ENCODE peak calls at places on chromosomes 5 and 9, in seven cellular contexts. V, A, T, Y, J, W and E are unnamed samples.
A peak's percentile ranks its signal among the peaks of the same experiment; 100 is the strongest.

GRCh38 chr9:70679845-70680244 is 265.4 kb upstream of the KLF9 start:
- DNase-seq in T (no peak), Y (no peak), J (no peak), W (no peak), A (no peak), V (no peak), E (no peak)

GRCh38 chr5:76252437-76252836 is 150.6 kb upstream of the IQGAP2 start:
- DNase-seq in T (no peak), V (no peak), J (no peak), Y (no peak), W (no peak), A (no peak), E (no peak)

GRCh38 chr5:84384604-84385575 is at the start of gene EDIL3:
- DNase-seq in A (no peak), V (peak; percentile 63), Y (peak; percentile 62), W (peak; percentile 82), J (no peak), T (no peak), E (no peak)

GRCh38 chr5:65796917-65797316 is 74.9 kb downstream of the NLN start:
- DNase-seq in J (no peak), Y (no peak), V (no peak), T (no peak), W (no peak), A (no peak), E (no peak)

GRCh38 chr9:89365532-89365912 is 47.2 kb downstream of the SECISBP2 start:
- DNase-seq in W (no peak), J (no peak), T (no peak), V (no peak), Y (no peak), A (no peak), E (no peak)

GRCh38 chr5:160925281-160925680 is 73.3 kb upstream of the ATP10B start:
- DNase-seq in A (no peak), T (no peak), W (no peak), J (no peak), V (no peak), Y (no peak), E (no peak)

GRCh38 chr9:83433841-83434240 is 104.4 kb downstream of the FRMD3 start:
- DNase-seq in Y (no peak), J (no peak), W (no peak), A (no peak), V (no peak), T (no peak), E (no peak)

GRCh38 chr9:14692536-14692917 is 705 bp downstream of the ZDHHC21 start:
- DNase-seq in Y (no peak), T (no peak), J (no peak), W (no peak), A (no peak), V (peak; percentile 49), E (no peak)

GRCh38 chr5:52767217-52767743 is 20.4 kb upstream of the ITGA1 start:
- DNase-seq in T (no peak), V (no peak), A (no peak), W (no peak), Y (no peak), J (no peak), E (no peak)

GRCh38 chr5:74386571-74387334 is 253.8 kb downstream of the ENC1 start:
- DNase-seq in Y (no peak), W (no peak), J (no peak), A (no peak), T (no peak), V (no peak), E (no peak)

GRCh38 chr9:124108216-124108615 is 96.6 kb downstream of the LHX2 start:
- DNase-seq in V (no peak), A (no peak), J (no peak), Y (no peak), W (no peak), T (no peak), E (no peak)

GRCh38 chr5:149297340-149298023 is 25.8 kb downstream of the AFAP1L1 start:
- DNase-seq in V (no peak), W (no peak), T (no peak), J (no peak), Y (peak; percentile 25), A (no peak), E (no peak)

GRCh38 chr9:137374131-137374845 is 48.7 kb downstream of the EXD3 start:
- DNase-seq in J (no peak), A (no peak), W (no peak), V (no peak), Y (no peak), T (no peak), E (no peak)

GRCh38 chr5:176466245-176466871 is 18.2 kb downstream of the FAF2 start:
- DNase-seq in Y (no peak), W (no peak), V (peak; percentile 40), J (no peak), A (no peak), T (no peak), E (no peak)

GRCh38 chr5:174533127-174533453 is 191.3 kb upstream of the MSX2 start:
- DNase-seq in W (no peak), Y (no peak), J (no peak), A (no peak), V (no peak), T (no peak), E (peak; percentile 34)

GRCh38 chr9:82764270-82764669 is 298.7 kb downstream of the RASEF start:
- DNase-seq in T (no peak), Y (no peak), A (no peak), V (peak; percentile 8), J (no peak), W (no peak), E (no peak)

GRCh38 chr5:26649000-26649399 is 389.4 kb downstream of the CDH9 start:
- DNase-seq in Y (no peak), W (no peak), T (no peak), J (no peak), A (no peak), V (no peak), E (no peak)

GRCh38 chr9:76400534-76401096 is 6.4 kb upstream of the RFK start:
- DNase-seq in W (no peak), Y (no peak), A (no peak), J (no peak), T (no peak), V (no peak), E (no peak)

GRCh38 chr9:124666642-124667041 is 104.5 kb downstream of the NR6A1 start:
- DNase-seq in A (no peak), J (no peak), V (no peak), Y (no peak), W (no peak), T (no peak), E (no peak)

GRCh38 chr5:172443441-172444109 is 10.8 kb downstream of the SH3PXD2B start:
- DNase-seq in T (peak; percentile 33), Y (peak; percentile 67), V (peak; percentile 97), W (no peak), J (no peak), A (peak; percentile 63), E (no peak)

GRCh38 chr9:106864533-106865143 is 1.7 kb downstream of the ZNF462 start:
- DNase-seq in W (no peak), A (no peak), Y (peak; percentile 34), J (no peak), T (no peak), V (peak; percentile 56), E (no peak)

GRCh38 chr9:14314929-14315753 is 1.2 kb upstream of the NFIB start:
- DNase-seq in V (peak; percentile 67), T (peak; percentile 70), W (peak; percentile 74), J (no peak), Y (peak; percentile 91), A (peak; percentile 96), E (no peak)

DNA sequence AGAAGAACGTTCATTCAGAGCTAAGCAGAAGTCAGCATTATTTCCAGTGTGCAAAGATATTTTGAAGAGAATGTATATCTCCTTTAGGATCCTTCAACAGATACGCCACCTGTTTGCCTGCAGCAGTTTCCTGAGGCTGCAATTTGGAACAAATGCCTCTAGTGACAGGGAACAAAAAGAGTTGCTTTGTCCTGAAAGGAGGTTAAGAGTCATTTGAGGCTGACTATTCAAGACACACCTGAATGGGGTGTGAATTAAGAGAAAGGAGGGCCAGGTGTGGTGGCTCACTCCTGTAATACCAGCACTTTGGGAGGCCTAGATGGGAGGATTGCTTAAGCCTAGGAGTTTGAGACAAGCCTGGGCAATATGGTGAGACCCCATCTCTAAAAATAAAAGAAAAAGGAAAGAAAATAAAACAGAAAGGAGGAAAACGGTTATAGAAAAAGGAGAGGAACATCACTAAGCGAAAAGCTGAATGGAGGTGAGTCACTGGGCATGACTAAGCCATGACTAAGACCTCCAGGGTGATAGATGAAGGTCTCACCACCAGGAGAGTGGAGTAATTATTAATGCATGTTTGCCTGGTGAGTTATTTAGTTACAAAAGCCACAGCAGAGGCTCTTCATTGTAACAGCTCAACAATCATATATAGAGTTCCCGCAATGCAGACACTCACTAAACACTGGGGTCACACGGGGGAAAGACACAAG is 255.2 kb upstream of the TNC start:
- DNase-seq in T (no peak), V (no peak), J (peak; percentile 16), W (no peak), Y (no peak), A (peak; percentile 38), E (no peak)
- TF ChIP-seq POLR2AphosphoS5 in T (no peak), V (no peak), J (no peak), W (no peak), Y (peak; percentile 88), A (peak; percentile 14), E (no peak)

GRCh38 chr5:14208071-14209021 is 65.2 kb downstream of the TRIO start:
- DNase-seq in V (peak; percentile 59), Y (no peak), J (peak; percentile 86), A (no peak), T (no peak), W (no peak), E (no peak)
- TF ChIP-seq POLR2AphosphoS5 in V (no peak), Y (peak; percentile 42), J (peak; percentile 82), A (no peak), T (no peak), W (no peak), E (no peak)

GRCh38 chr5:116810937-116811336 is 236.3 kb upstream of the SEMA6A start:
- DNase-seq in Y (no peak), J (no peak), T (no peak), A (no peak), V (no peak), W (no peak), E (no peak)

GRCh38 chr5:116814656-116815055 is 240.0 kb upstream of the SEMA6A start:
- DNase-seq in W (peak; percentile 26), T (no peak), J (no peak), A (no peak), V (no peak), Y (no peak), E (no peak)

GRCh38 chr5:116815081-116815480 is 240.5 kb upstream of the SEMA6A start:
- DNase-seq in J (no peak), W (peak; percentile 43), A (no peak), V (no peak), Y (no peak), T (no peak), E (no peak)

DNA sequence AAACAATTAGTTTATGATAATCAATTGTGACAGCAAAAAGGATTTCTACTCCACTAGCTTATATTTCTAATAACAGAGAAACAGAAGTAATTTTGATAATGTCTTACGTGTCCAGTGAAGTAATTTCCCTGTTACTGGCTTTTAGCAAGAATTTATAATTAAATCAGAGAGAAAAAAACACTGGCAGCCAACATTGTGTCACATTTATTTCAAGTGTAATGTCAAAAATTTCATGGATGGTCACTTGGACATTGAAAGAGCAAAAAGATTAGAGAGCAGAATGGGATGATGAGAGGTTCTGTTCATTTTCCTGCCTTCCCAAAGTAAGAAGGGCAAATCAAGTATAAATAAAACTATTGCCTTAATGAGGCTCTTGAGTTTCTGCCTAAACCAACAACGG is 239.3 kb upstream of the SEMA6A start:
- DNase-seq in V (no peak), W (no peak), Y (no peak), A (no peak), T (no peak), J (no peak), E (no peak)
- TF ChIP-seq POLR2AphosphoS5 in V (no peak), W (no peak), Y (no peak), A (no peak), T (no peak), J (no peak), E (no peak)

GRCh38 chr9:107989544-107989943 is 500.0 kb upstream of the KLF4 start:
- DNase-seq in A (no peak), J (no peak), T (no peak), V (no peak), Y (no peak), W (no peak), E (no peak)
- TF ChIP-seq POLR2AphosphoS5 in A (peak; percentile 33), J (no peak), T (no peak), V (no peak), Y (no peak), W (no peak), E (no peak)